ENCODE peak calls at places on chromosomes 16 and 17, in seven cellular contexts. O, U, C, J, B, I and Q are unnamed samples.

GRCh38 chr16:73232555-73233422 is 184.9 kb upstream of the ZFHX3 start:
- DNase-seq in O (no peak), U (no peak), C (no peak), J (no peak), B (no peak), I (no peak), Q (peak)

GRCh38 chr16:8848939-8849391 is 19.8 kb downstream of the CARHSP1 start:
- DNase-seq in O (no peak), U (no peak), C (no peak), J (no peak), B (no peak), I (no peak), Q (no peak)

GRCh38 chr17:64061157-64061898 is 40.9 kb upstream of the ICAM2 start:
- DNase-seq in O (no peak), U (no peak), C (no peak), J (no peak), B (no peak), I (peak), Q (no peak)

GRCh38 chr17:50147841-50148225 is 2.6 kb downstream of the PPP1R9B start:
- DNase-seq in O (peak), U (no peak), C (no peak), J (no peak), B (no peak), I (no peak), Q (no peak)

GRCh38 chr17:63601439-63602371 is 1.0 kb downstream of the TACO1 start:
- DNase-seq in O (no peak), U (no peak), C (no peak), J (no peak), B (no peak), I (no peak), Q (no peak)

GRCh38 chr17:20935740-20936139 is 107.1 kb downstream of the USP22 start:
- DNase-seq in O (no peak), U (no peak), C (no peak), J (no peak), B (no peak), I (no peak), Q (no peak)

GRCh38 chr17:78734841-78735641 is 47.0 kb downstream of the CYTH1 start:
- DNase-seq in O (no peak), U (no peak), C (no peak), J (no peak), B (no peak), I (no peak), Q (no peak)

GRCh38 chr17:80145076-80146075 is 1.6 kb downstream of the EIF4A3 start:
- DNase-seq in O (no peak), U (no peak), C (no peak), J (no peak), B (no peak), I (no peak), Q (no peak)

GRCh38 chr16:30703971-30704370 is 5.0 kb downstream of the SRCAP start:
- DNase-seq in O (no peak), U (no peak), C (no peak), J (no peak), B (no peak), I (no peak), Q (no peak)